ENCODE peak calls at places on chromosomes 13 and 19, in four cellular contexts. One of them, this sample, is unnamed.

GRCh38 chr19:31897292-31897691 is 448.1 kb upstream of the ZNF507 start:
- DNase-seq in body of pancreas: no peak
- DNase-seq in AG09309: no peak
- DNase-seq in foreskin fibroblast: no peak
- DNase-seq in this sample: no peak

GRCh38 chr19:19847781-19848180 is 17.9 kb upstream of the ZNF253 start:
- DNase-seq in body of pancreas: no peak
- DNase-seq in AG09309: no peak
- DNase-seq in foreskin fibroblast: no peak
- DNase-seq in this sample: no peak

GRCh38 chr19:53989600-53990533 is 1.6 kb upstream of the CACNG6 start:
- DNase-seq in body of pancreas: no peak
- DNase-seq in AG09309: no peak
- DNase-seq in foreskin fibroblast: no peak
- DNase-seq in this sample: no peak

GRCh38 chr19:48415395-48415794 is 21.9 kb downstream of the GRIN2D start:
- DNase-seq in body of pancreas: peak; percentile 85
- DNase-seq in AG09309: no peak
- DNase-seq in foreskin fibroblast: no peak
- DNase-seq in this sample: peak; percentile 27

GRCh38 chr19:49847731-49848696 is 2.9 kb upstream of the PTOV1 start:
- DNase-seq in body of pancreas: peak; percentile 8
- DNase-seq in AG09309: peak; percentile 80
- DNase-seq in foreskin fibroblast: peak; percentile 82
- DNase-seq in this sample: peak; percentile 40

GRCh38 chr19:12478234-12478941 is 6.2 kb downstream of the ZNF709 start:
- DNase-seq in body of pancreas: no peak
- DNase-seq in AG09309: no peak
- DNase-seq in foreskin fibroblast: no peak
- DNase-seq in this sample: no peak

GRCh38 chr19:55113570-55114039 is 3.8 kb downstream of the PPP1R12C start:
- DNase-seq in body of pancreas: peak; percentile 90
- DNase-seq in AG09309: peak; percentile 31
- DNase-seq in foreskin fibroblast: peak; percentile 85
- DNase-seq in this sample: peak; percentile 62

GRCh38 chr19:35350591-35350990 is 2.9 kb downstream of the FFAR1 start:
- DNase-seq in body of pancreas: peak; percentile 47
- DNase-seq in AG09309: no peak
- DNase-seq in foreskin fibroblast: no peak
- DNase-seq in this sample: no peak

GRCh38 chr19:42496551-42497133 is 31.6 kb downstream of the CEACAM1 start:
- DNase-seq in body of pancreas: no peak
- DNase-seq in AG09309: no peak
- DNase-seq in foreskin fibroblast: no peak
- DNase-seq in this sample: no peak

GRCh38 chr13:22114630-22115311 is 443.9 kb downstream of the FGF9 start:
- DNase-seq in body of pancreas: peak; percentile 25
- DNase-seq in AG09309: no peak
- DNase-seq in foreskin fibroblast: no peak
- DNase-seq in this sample: peak; percentile 100

GRCh38 chr13:113930711-113931637 is 42.9 kb downstream of the C13orf46 start:
- DNase-seq in body of pancreas: no peak
- DNase-seq in AG09309: no peak
- DNase-seq in foreskin fibroblast: no peak
- DNase-seq in this sample: no peak

GRCh38 chr13:33015791-33016323 is 366 bp upstream of the KL start:
- DNase-seq in body of pancreas: no peak
- DNase-seq in AG09309: no peak
- DNase-seq in foreskin fibroblast: no peak
- DNase-seq in this sample: no peak

GRCh38 chr19:49677901-49678674 is 1.0 kb downstream of the PRMT1 start:
- DNase-seq in body of pancreas: peak; percentile 72
- DNase-seq in AG09309: no peak
- DNase-seq in foreskin fibroblast: no peak
- DNase-seq in this sample: peak; percentile 37

DNA sequence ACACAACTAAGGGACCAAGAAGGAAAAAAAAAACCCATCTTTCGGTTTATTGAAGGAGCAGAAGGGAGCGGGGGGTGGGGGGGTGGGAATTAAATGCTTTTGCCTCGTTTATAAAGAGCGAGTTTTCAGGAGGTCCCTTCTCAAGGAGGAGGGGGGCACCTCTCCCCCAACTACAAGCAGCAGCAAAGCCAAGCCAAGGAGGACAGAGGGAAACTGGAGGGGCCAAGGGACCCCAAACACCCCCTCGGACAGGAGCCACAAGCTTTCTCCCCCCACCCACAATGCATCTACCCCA is 2.4 kb downstream of the IRF2BP1 start:
- DNase-seq in body of pancreas: no peak
- DNase-seq in AG09309: no peak
- DNase-seq in foreskin fibroblast: no peak
- DNase-seq in this sample: no peak
- TF ChIP-seq CTCF in body of pancreas: no peak
- TF ChIP-seq CTCF in AG09309: no peak
- TF ChIP-seq CTCF in foreskin fibroblast: no peak
- TF ChIP-seq CTCF in this sample: no peak

GRCh38 chr19:15449620-15450527 is at the start of gene WIZ:
- DNase-seq in body of pancreas: peak; percentile 88
- DNase-seq in AG09309: no peak
- DNase-seq in foreskin fibroblast: peak; percentile 72
- DNase-seq in this sample: no peak

GRCh38 chr19:15447057-15447456 is 2.7 kb downstream of the WIZ start:
- DNase-seq in body of pancreas: no peak
- DNase-seq in AG09309: no peak
- DNase-seq in foreskin fibroblast: no peak
- DNase-seq in this sample: no peak

GRCh38 chr19:15450528-15450890 is 753 bp upstream of the WIZ start:
- DNase-seq in body of pancreas: no peak
- DNase-seq in AG09309: no peak
- DNase-seq in foreskin fibroblast: no peak
- DNase-seq in this sample: no peak

GRCh38 chr19:15448014-15448777 is 1.6 kb downstream of the WIZ start:
- DNase-seq in body of pancreas: no peak
- DNase-seq in AG09309: no peak
- DNase-seq in foreskin fibroblast: no peak
- DNase-seq in this sample: no peak

GRCh38 chr19:15448778-15449619 is 757 bp downstream of the WIZ start:
- DNase-seq in body of pancreas: no peak
- DNase-seq in AG09309: no peak
- DNase-seq in foreskin fibroblast: no peak
- DNase-seq in this sample: no peak
- TF ChIP-seq CTCF in body of pancreas: no peak
- TF ChIP-seq CTCF in AG09309: no peak
- TF ChIP-seq CTCF in foreskin fibroblast: no peak
- TF ChIP-seq CTCF in this sample: no peak

DNA sequence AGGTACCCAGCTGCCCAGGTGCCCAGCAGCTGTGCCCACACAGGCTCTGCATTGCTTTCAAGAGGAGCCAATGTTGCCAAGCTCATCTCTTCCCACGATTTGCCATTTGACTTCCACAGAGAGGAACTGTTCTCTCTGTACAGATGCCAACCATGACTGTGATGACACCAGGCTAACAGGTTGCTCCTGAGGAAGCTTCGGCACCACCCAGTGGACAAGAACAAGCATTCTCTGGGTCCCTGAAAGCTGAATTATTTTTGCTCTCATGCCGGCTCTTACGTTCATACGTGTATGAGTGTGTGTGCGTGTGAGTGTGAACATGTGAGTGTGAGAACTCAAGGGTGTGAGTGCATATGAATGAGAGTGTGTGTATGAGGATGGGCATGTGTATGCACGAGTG is 535.2 kb downstream of the LIG4 start:
- DNase-seq in body of pancreas: no peak
- DNase-seq in AG09309: no peak
- DNase-seq in foreskin fibroblast: no peak
- DNase-seq in this sample: no peak
- TF ChIP-seq CTCF in body of pancreas: no peak
- TF ChIP-seq CTCF in AG09309: no peak
- TF ChIP-seq CTCF in foreskin fibroblast: no peak
- TF ChIP-seq CTCF in this sample: peak; percentile 44

GRCh38 chr19:11204943-11205349 is 7.6 kb upstream of the KANK2 start:
- DNase-seq in body of pancreas: no peak
- DNase-seq in AG09309: no peak
- DNase-seq in foreskin fibroblast: no peak
- DNase-seq in this sample: peak; percentile 39

GRCh38 chr19:11202488-11203193 is 5.3 kb upstream of the KANK2 start:
- DNase-seq in body of pancreas: no peak
- DNase-seq in AG09309: no peak
- DNase-seq in foreskin fibroblast: no peak
- DNase-seq in this sample: no peak

GRCh38 chr19:11203194-11204075 is 6.1 kb upstream of the KANK2 start:
- DNase-seq in body of pancreas: peak; percentile 61
- DNase-seq in AG09309: peak; percentile 67
- DNase-seq in foreskin fibroblast: peak; percentile 86
- DNase-seq in this sample: no peak

GRCh38 chr19:11205939-11206570 is 8.7 kb upstream of the KANK2 start:
- DNase-seq in body of pancreas: no peak
- DNase-seq in AG09309: no peak
- DNase-seq in foreskin fibroblast: no peak
- DNase-seq in this sample: no peak

DNA sequence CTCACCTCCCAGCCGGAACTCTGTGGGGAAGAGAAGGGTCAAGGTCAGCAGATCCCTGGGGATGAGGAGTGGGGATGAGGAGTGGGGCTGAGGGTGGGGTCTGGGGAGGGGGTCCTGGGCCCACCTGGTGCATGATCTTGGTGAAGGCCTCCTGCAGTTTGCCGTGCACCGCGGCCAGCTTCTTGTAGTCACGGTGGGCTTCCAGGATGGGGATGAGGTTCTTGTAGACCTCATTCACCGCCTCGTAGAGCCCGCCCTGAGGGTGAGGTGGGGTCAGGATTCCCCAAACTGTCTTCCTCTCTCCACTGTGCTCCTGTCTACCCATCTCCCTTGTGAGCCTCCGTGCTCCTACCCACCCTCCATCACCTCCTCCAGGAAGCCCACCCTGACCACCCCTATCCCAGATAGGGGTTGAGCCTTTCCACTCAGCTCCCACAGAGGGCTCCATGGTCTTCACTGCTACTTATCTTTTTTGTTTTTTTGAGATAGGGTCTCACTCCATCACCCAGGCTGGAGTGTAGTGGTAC is 6.8 kb upstream of the KANK2 start:
- DNase-seq in body of pancreas: no peak
- DNase-seq in AG09309: no peak
- DNase-seq in foreskin fibroblast: no peak
- DNase-seq in this sample: no peak
- TF ChIP-seq CTCF in body of pancreas: no peak
- TF ChIP-seq CTCF in AG09309: no peak
- TF ChIP-seq CTCF in foreskin fibroblast: no peak
- TF ChIP-seq CTCF in this sample: no peak

GRCh38 chr13:23867027-23867491 is 22.1 kb downstream of the MIPEP start:
- DNase-seq in body of pancreas: no peak
- DNase-seq in AG09309: no peak
- DNase-seq in foreskin fibroblast: peak; percentile 44
- DNase-seq in this sample: no peak

GRCh38 chr13:23866420-23867026 is 22.7 kb downstream of the MIPEP start:
- DNase-seq in body of pancreas: no peak
- DNase-seq in AG09309: no peak
- DNase-seq in foreskin fibroblast: no peak
- DNase-seq in this sample: no peak

GRCh38 chr13:23868521-23868920 is 20.7 kb downstream of the MIPEP start:
- DNase-seq in body of pancreas: no peak
- DNase-seq in AG09309: peak; percentile 47
- DNase-seq in foreskin fibroblast: peak; percentile 38
- DNase-seq in this sample: no peak

GRCh38 chr13:23871616-23872220 is 17.5 kb downstream of the MIPEP start:
- DNase-seq in body of pancreas: no peak
- DNase-seq in AG09309: no peak
- DNase-seq in foreskin fibroblast: no peak
- DNase-seq in this sample: no peak

GRCh38 chr13:23870356-23871146 is 18.6 kb downstream of the MIPEP start:
- DNase-seq in body of pancreas: no peak
- DNase-seq in AG09309: no peak
- DNase-seq in foreskin fibroblast: no peak
- DNase-seq in this sample: no peak
- TF ChIP-seq CTCF in body of pancreas: no peak
- TF ChIP-seq CTCF in AG09309: no peak
- TF ChIP-seq CTCF in foreskin fibroblast: no peak
- TF ChIP-seq CTCF in this sample: no peak

GRCh38 chr19:22603518-22604440 is 30.3 kb upstream of the ZNF492 start:
- DNase-seq in body of pancreas: no peak
- DNase-seq in AG09309: no peak
- DNase-seq in foreskin fibroblast: no peak
- DNase-seq in this sample: no peak
- TF ChIP-seq CTCF in body of pancreas: no peak
- TF ChIP-seq CTCF in AG09309: no peak
- TF ChIP-seq CTCF in foreskin fibroblast: no peak
- TF ChIP-seq CTCF in this sample: no peak

GRCh38 chr13:44648392-44649117 is 72.4 kb upstream of the TSC22D1 start:
- DNase-seq in body of pancreas: peak; percentile 23
- DNase-seq in AG09309: no peak
- DNase-seq in foreskin fibroblast: peak; percentile 34
- DNase-seq in this sample: peak; percentile 56
- TF ChIP-seq CTCF in body of pancreas: peak; percentile 32
- TF ChIP-seq CTCF in AG09309: no peak
- TF ChIP-seq CTCF in foreskin fibroblast: peak; percentile 23
- TF ChIP-seq CTCF in this sample: peak; percentile 56

GRCh38 chr19:383922-384800 is 24.8 kb downstream of the C2CD4C start:
- DNase-seq in body of pancreas: peak; percentile 31
- DNase-seq in AG09309: no peak
- DNase-seq in foreskin fibroblast: no peak
- DNase-seq in this sample: no peak
- TF ChIP-seq CTCF in body of pancreas: peak; percentile 60
- TF ChIP-seq CTCF in AG09309: peak; percentile 23
- TF ChIP-seq CTCF in foreskin fibroblast: no peak
- TF ChIP-seq CTCF in this sample: peak; percentile 27

DNA sequence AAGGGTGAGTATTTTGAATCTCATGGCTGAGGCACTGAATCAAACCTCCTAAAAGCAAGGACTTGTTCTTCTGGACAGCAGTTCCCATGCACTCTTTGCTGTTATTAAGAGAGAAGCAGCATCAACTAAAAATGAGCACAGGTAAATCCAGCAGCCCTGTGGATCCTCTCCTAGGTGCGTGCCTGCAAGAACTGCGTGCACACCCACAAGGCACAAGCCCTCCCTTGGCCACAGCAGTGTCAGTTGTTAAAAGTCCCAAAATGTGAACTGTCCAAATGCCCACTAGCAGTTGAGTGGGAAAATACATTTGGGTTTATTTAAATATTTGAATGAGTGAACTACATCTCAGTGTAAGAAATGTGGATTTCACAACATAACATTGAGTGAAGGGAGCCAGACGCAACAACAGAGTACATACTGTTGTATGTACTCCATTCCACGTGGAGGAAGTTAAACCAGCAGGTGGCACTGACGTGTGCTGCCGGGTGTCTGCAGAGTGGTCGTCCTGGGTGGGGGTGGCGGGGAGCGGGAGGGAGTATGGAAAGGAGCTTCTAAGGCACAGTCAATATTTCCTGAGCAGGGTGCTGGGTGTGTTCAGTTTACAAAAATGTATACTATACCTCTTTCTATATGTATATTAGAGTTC is 266.4 kb downstream of the NALCN start:
- DNase-seq in body of pancreas: no peak
- DNase-seq in AG09309: no peak
- DNase-seq in foreskin fibroblast: peak; percentile 57
- DNase-seq in this sample: no peak
- TF ChIP-seq CTCF in body of pancreas: no peak
- TF ChIP-seq CTCF in AG09309: peak; percentile 65
- TF ChIP-seq CTCF in foreskin fibroblast: peak; percentile 37
- TF ChIP-seq CTCF in this sample: peak; percentile 49

GRCh38 chr19:2110822-2111221 is 14.1 kb downstream of the IZUMO4 start:
- DNase-seq in body of pancreas: no peak
- DNase-seq in AG09309: no peak
- DNase-seq in foreskin fibroblast: no peak
- DNase-seq in this sample: no peak
- TF ChIP-seq CTCF in body of pancreas: no peak
- TF ChIP-seq CTCF in AG09309: no peak
- TF ChIP-seq CTCF in foreskin fibroblast: no peak
- TF ChIP-seq CTCF in this sample: no peak